ENCODE peak calls at places on chromosomes 3 and 15, in five cellular contexts. C is WERI-Rb-1, J is breast epithelium, D is HCT116, R is cardiac fibroblast. W is an unnamed sample.

GRCh38 chr15:66714543-66714981 is 12.5 kb downstream of the SMAD6 start:
- DNase-seq in D (no peak), C (no peak), J (no peak), R (peak), W (peak)

GRCh38 chr15:94230886-94231727 is at the start of gene MCTP2:
- DNase-seq in R (peak), C (no peak), D (peak), J (peak), W (peak)

GRCh38 chr3:178103140-178103539 is 433.1 kb upstream of the KCNMB2 start:
- DNase-seq in R (peak), D (no peak), J (no peak), C (no peak), W (no peak)

GRCh38 chr3:66153961-66154923 is 66.6 kb upstream of the SLC25A26 start:
- DNase-seq in D (no peak), J (no peak), C (peak), R (peak), W (peak)

GRCh38 chr3:98701276-98701675 is 61.9 kb upstream of the ST3GAL6 start:
- DNase-seq in R (no peak), D (no peak), J (no peak), C (no peak), W (no peak)

GRCh38 chr3:146746190-146746589 is 141.0 kb upstream of the PLSCR5 start:
- DNase-seq in R (peak), C (no peak), J (no peak), D (no peak), W (peak)

GRCh38 chr15:75454471-75455418 is 3.3 kb upstream of the SIN3A start:
- DNase-seq in J (no peak), C (peak), D (peak), R (no peak), W (peak)

GRCh38 chr3:134344560-134344959 is 29.7 kb downstream of the AMOTL2 start:
- DNase-seq in C (no peak), D (no peak), R (no peak), J (peak), W (no peak)

DNA sequence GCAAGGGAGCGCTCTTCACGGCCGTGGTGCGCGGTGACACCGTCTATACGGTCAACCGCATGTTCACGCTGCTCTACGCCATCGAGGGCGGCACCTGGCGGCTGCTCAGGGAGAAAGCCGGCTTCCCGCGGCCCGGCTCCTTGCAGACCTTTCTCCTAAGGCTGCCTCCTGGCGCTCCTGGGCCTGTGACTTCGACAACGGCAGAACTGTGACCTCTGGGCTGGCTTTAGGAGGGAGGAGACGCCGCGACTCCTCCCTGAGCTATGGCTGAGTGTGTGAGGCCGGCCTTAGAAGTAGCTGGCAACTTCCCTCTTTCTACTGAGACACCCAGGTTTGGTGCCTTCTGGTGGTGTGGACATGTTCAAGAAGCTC is 1.4 kb downstream of the KBTBD13 start:
- DNase-seq in R (peak), J (no peak), D (peak), C (no peak), W (no peak)
- TF ChIP-seq CTCF in R (peak), J (no peak), D (peak), C (no peak), W (peak)

GRCh38 chr15:79431636-79432344 is at the start of gene MINAR1:
- DNase-seq in D (no peak), C (peak), R (peak), J (no peak), W (peak)
- TF ChIP-seq CTCF in D (no peak), C (peak), R (no peak), J (no peak), W (peak)

GRCh38 chr3:78858910-78859309 is 908.9 kb downstream of the ROBO1 start:
- DNase-seq in R (no peak), C (no peak), D (no peak), J (no peak), W (no peak)

GRCh38 chr3:78860567-78860966 is 907.2 kb downstream of the ROBO1 start:
- DNase-seq in C (no peak), J (no peak), D (no peak), R (no peak), W (no peak)

GRCh38 chr3:78857494-78858111 is 910.2 kb downstream of the ROBO1 start:
- DNase-seq in C (peak), D (no peak), J (no peak), R (peak), W (no peak)

GRCh38 chr3:78856164-78856563 is 911.6 kb downstream of the ROBO1 start:
- DNase-seq in R (no peak), D (no peak), C (no peak), J (no peak), W (no peak)

GRCh38 chr3:78858165-78858564 is 909.6 kb downstream of the ROBO1 start:
- DNase-seq in R (no peak), C (no peak), J (no peak), D (no peak), W (no peak)
- TF ChIP-seq CTCF in R (no peak), C (no peak), J (no peak), D (no peak), W (no peak)

GRCh38 chr3:102237838-102238237 is 197.0 kb upstream of the ZPLD1 start:
- DNase-seq in C (no peak), R (no peak), D (no peak), J (no peak), W (peak)

GRCh38 chr3:102237181-102237580 is 197.6 kb upstream of the ZPLD1 start:
- DNase-seq in D (no peak), C (no peak), R (no peak), J (no peak), W (no peak)

GRCh38 chr3:102233881-102234280 is 200.9 kb upstream of the ZPLD1 start:
- DNase-seq in D (no peak), J (no peak), R (no peak), C (no peak), W (no peak)

GRCh38 chr3:102238362-102238761 is 196.5 kb upstream of the ZPLD1 start:
- DNase-seq in R (no peak), J (no peak), C (no peak), D (no peak), W (no peak)

GRCh38 chr3:102235679-102236078 is 199.1 kb upstream of the ZPLD1 start:
- DNase-seq in C (peak), D (no peak), J (no peak), R (no peak), W (no peak)
- TF ChIP-seq CTCF in C (peak), D (peak), J (peak), R (peak), W (peak)

GRCh38 chr3:45606003-45606402 is 11.5 kb downstream of the LIMD1 start:
- DNase-seq in C (no peak), J (no peak), R (no peak), D (no peak), W (no peak)
- TF ChIP-seq CTCF in C (no peak), J (no peak), R (no peak), D (no peak), W (no peak)

DNA sequence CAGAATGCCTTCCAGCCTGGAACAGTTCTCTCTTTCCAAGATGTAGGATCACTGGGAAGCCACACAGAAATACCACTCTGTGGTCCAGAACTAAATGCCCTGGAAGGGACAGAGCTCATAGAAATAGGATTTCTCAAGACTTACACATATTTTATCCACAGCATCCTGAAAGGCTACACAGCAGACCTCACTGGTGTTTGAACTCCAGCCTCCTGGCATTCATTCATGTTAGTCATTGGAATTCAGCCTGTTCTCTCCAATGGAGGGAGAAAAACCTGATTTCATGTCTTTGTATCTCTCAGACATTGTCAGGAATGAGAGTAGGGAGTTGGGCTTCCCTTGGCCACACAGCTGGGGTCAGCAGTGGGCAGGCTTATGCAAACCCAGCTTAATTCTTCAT is 121.1 kb upstream of the PPP2R3A start:
- DNase-seq in D (no peak), R (no peak), C (no peak), J (no peak), W (peak)
- TF ChIP-seq CTCF in D (no peak), R (no peak), C (no peak), J (no peak), W (no peak)

DNA sequence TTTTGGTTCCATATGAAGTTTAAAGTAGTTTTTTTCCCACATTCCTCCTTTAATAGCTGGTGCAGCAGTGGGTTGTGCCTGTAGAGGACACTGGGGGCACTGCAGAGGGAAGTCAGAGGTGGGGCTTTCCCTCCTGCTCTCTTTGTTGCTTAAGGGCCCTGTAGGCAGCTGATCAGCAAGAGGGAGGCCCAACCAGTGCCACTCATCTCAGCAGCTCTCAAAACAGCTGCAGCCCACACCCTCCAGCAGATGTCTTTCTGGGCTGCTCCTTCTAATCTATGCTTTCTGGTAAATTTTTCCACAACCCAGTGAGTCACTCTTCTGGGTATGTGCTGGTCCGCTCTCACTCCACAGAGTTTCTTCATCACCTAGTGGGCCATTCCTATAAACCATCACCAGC is 263.8 kb downstream of the FEZF2 start:
- DNase-seq in C (no peak), R (peak), J (no peak), D (no peak), W (peak)
- TF ChIP-seq CTCF in C (peak), R (peak), J (no peak), D (no peak), W (peak)

GRCh38 chr3:86774082-86774691 is 216.8 kb downstream of the VGLL3 start:
- DNase-seq in J (no peak), D (no peak), R (peak), C (no peak), W (peak)
- TF ChIP-seq CTCF in J (peak), D (peak), R (peak), C (no peak), W (peak)

GRCh38 chr15:59399465-59400102 is 26.9 kb upstream of the MYO1E start:
- DNase-seq in R (no peak), D (no peak), J (no peak), C (no peak), W (no peak)
- TF ChIP-seq CTCF in R (no peak), D (no peak), J (no peak), C (no peak), W (no peak)

W was measured in HFFc6.